ENCODE peak calls at places on chromosome 22, in seven cellular contexts. One of them, this sample, is unnamed.

GRCh38 chr22:19632671-19633148 is 81.6 kb upstream of the SEPTIN5 start:
- DNase-seq in trophoblast cell: peak
- DNase-seq in H9: peak
- DNase-seq in mesendoderm: peak
- DNase-seq in IMR-90: no peak
- DNase-seq in mesenchymal stem cell: no peak
- DNase-seq in H1: no peak
- DNase-seq in this sample: no peak

GRCh38 chr22:48316876-48317250 is 1510.8 kb downstream of the BRD1 start:
- DNase-seq in H1: peak
- DNase-seq in mesendoderm: no peak
- DNase-seq in trophoblast cell: no peak
- DNase-seq in IMR-90: no peak
- DNase-seq in mesenchymal stem cell: no peak
- DNase-seq in H9: peak
- DNase-seq in this sample: no peak

GRCh38 chr22:31637375-31637937 is 24.6 kb downstream of the PISD start:
- DNase-seq in mesendoderm: no peak
- DNase-seq in IMR-90: no peak
- DNase-seq in trophoblast cell: no peak
- DNase-seq in H9: no peak
- DNase-seq in H1: no peak
- DNase-seq in mesenchymal stem cell: no peak
- DNase-seq in this sample: no peak

GRCh38 chr22:19877626-19878339 is 23.1 kb upstream of the GNB1L start:
- DNase-seq in H1: peak
- DNase-seq in trophoblast cell: no peak
- DNase-seq in H9: no peak
- DNase-seq in mesenchymal stem cell: peak
- DNase-seq in IMR-90: peak
- DNase-seq in mesendoderm: no peak
- DNase-seq in this sample: no peak

GRCh38 chr22:32556150-32556549 is 81.5 kb downstream of the FBXO7 start:
- DNase-seq in H9: no peak
- DNase-seq in H1: no peak
- DNase-seq in mesendoderm: no peak
- DNase-seq in mesenchymal stem cell: no peak
- DNase-seq in IMR-90: no peak
- DNase-seq in trophoblast cell: no peak
- DNase-seq in this sample: no peak

GRCh38 chr22:41674941-41675340 is 13.7 kb downstream of the SNU13 start:
- DNase-seq in H1: no peak
- DNase-seq in H9: no peak
- DNase-seq in IMR-90: no peak
- DNase-seq in mesendoderm: no peak
- DNase-seq in mesenchymal stem cell: no peak
- DNase-seq in trophoblast cell: no peak
- DNase-seq in this sample: no peak

GRCh38 chr22:39618996-39619530 is 48.5 kb downstream of the CACNA1I start:
- DNase-seq in mesendoderm: no peak
- DNase-seq in IMR-90: no peak
- DNase-seq in H1: no peak
- DNase-seq in H9: no peak
- DNase-seq in mesenchymal stem cell: no peak
- DNase-seq in trophoblast cell: no peak
- DNase-seq in this sample: no peak

GRCh38 chr22:46546466-46547178 is 9.2 kb upstream of the CELSR1 start:
- DNase-seq in mesenchymal stem cell: peak
- DNase-seq in IMR-90: peak
- DNase-seq in trophoblast cell: peak
- DNase-seq in H9: no peak
- DNase-seq in mesendoderm: no peak
- DNase-seq in H1: no peak
- DNase-seq in this sample: no peak

GRCh38 chr22:38007330-38007902 is 23.1 kb upstream of the SOX10 start:
- DNase-seq in trophoblast cell: no peak
- DNase-seq in H1: no peak
- DNase-seq in mesenchymal stem cell: no peak
- DNase-seq in H9: no peak
- DNase-seq in IMR-90: no peak
- DNase-seq in mesendoderm: no peak
- DNase-seq in this sample: no peak

GRCh38 chr22:23815781-23816551 is 22.8 kb downstream of the DERL3 start:
- DNase-seq in trophoblast cell: peak
- DNase-seq in H1: no peak
- DNase-seq in mesenchymal stem cell: no peak
- DNase-seq in IMR-90: no peak
- DNase-seq in mesendoderm: no peak
- DNase-seq in H9: no peak
- DNase-seq in this sample: no peak

GRCh38 chr22:19745155-19746133 is 15.1 kb upstream of the TBX1 start:
- DNase-seq in trophoblast cell: no peak
- DNase-seq in mesenchymal stem cell: no peak
- DNase-seq in H1: no peak
- DNase-seq in H9: no peak
- DNase-seq in mesendoderm: peak
- DNase-seq in IMR-90: no peak
- DNase-seq in this sample: no peak

GRCh38 chr22:31923166-31923565 is 21.2 kb upstream of the YWHAH start:
- DNase-seq in H9: no peak
- DNase-seq in H1: no peak
- DNase-seq in IMR-90: no peak
- DNase-seq in mesendoderm: no peak
- DNase-seq in mesenchymal stem cell: no peak
- DNase-seq in trophoblast cell: no peak
- DNase-seq in this sample: no peak

GRCh38 chr22:43180670-43181069 is 6.3 kb downstream of the TTLL12 start:
- DNase-seq in H9: no peak
- DNase-seq in mesenchymal stem cell: no peak
- DNase-seq in H1: no peak
- DNase-seq in IMR-90: no peak
- DNase-seq in mesendoderm: no peak
- DNase-seq in trophoblast cell: no peak
- DNase-seq in this sample: no peak

GRCh38 chr22:43182726-43183125 is 4.2 kb downstream of the TTLL12 start:
- DNase-seq in mesendoderm: no peak
- DNase-seq in H9: no peak
- DNase-seq in trophoblast cell: no peak
- DNase-seq in H1: no peak
- DNase-seq in IMR-90: no peak
- DNase-seq in mesenchymal stem cell: no peak
- DNase-seq in this sample: no peak

GRCh38 chr22:43183496-43184263 is 3.3 kb downstream of the TTLL12 start:
- DNase-seq in H9: no peak
- DNase-seq in IMR-90: peak
- DNase-seq in mesendoderm: no peak
- DNase-seq in mesenchymal stem cell: peak
- DNase-seq in trophoblast cell: no peak
- DNase-seq in H1: no peak
- DNase-seq in this sample: no peak

GRCh38 chr22:43181321-43182076 is 5.4 kb downstream of the TTLL12 start:
- DNase-seq in H9: no peak
- DNase-seq in mesendoderm: no peak
- DNase-seq in H1: no peak
- DNase-seq in IMR-90: no peak
- DNase-seq in mesenchymal stem cell: no peak
- DNase-seq in trophoblast cell: no peak
- DNase-seq in this sample: no peak

GRCh38 chr22:43182118-43182517 is 4.8 kb downstream of the TTLL12 start:
- DNase-seq in mesenchymal stem cell: no peak
- DNase-seq in mesendoderm: no peak
- DNase-seq in H9: no peak
- DNase-seq in IMR-90: no peak
- DNase-seq in H1: no peak
- DNase-seq in trophoblast cell: no peak
- DNase-seq in this sample: no peak
- H2AK5ac ChIP-seq in mesenchymal stem cell: no peak
- H2AK5ac ChIP-seq in mesendoderm: no peak
- H2AK5ac ChIP-seq in H9: no peak
- H2AK5ac ChIP-seq in IMR-90: no peak
- H2AK5ac ChIP-seq in H1: no peak
- H2AK5ac ChIP-seq in trophoblast cell: no peak
- H2AK5ac ChIP-seq in this sample: no peak

GRCh38 chr22:29932121-29932520 is 49.1 kb downstream of the MTMR3 start:
- DNase-seq in trophoblast cell: no peak
- DNase-seq in H9: no peak
- DNase-seq in H1: no peak
- DNase-seq in mesenchymal stem cell: no peak
- DNase-seq in mesendoderm: no peak
- DNase-seq in IMR-90: no peak
- DNase-seq in this sample: no peak
- H2AK5ac ChIP-seq in trophoblast cell: no peak
- H2AK5ac ChIP-seq in H9: no peak
- H2AK5ac ChIP-seq in H1: no peak
- H2AK5ac ChIP-seq in mesenchymal stem cell: no peak
- H2AK5ac ChIP-seq in mesendoderm: no peak
- H2AK5ac ChIP-seq in IMR-90: no peak
- H2AK5ac ChIP-seq in this sample: no peak

GRCh38 chr22:35266277-35266676 is 9.0 kb downstream of the HMGXB4 start:
- DNase-seq in mesenchymal stem cell: no peak
- DNase-seq in H9: no peak
- DNase-seq in mesendoderm: no peak
- DNase-seq in trophoblast cell: no peak
- DNase-seq in H1: no peak
- DNase-seq in IMR-90: no peak
- DNase-seq in this sample: no peak

GRCh38 chr22:35275580-35275979 is 18.3 kb downstream of the HMGXB4 start:
- DNase-seq in mesendoderm: no peak
- DNase-seq in IMR-90: peak
- DNase-seq in H9: no peak
- DNase-seq in H1: no peak
- DNase-seq in trophoblast cell: no peak
- DNase-seq in mesenchymal stem cell: no peak
- DNase-seq in this sample: no peak

GRCh38 chr22:35274154-35274871 is 17.0 kb downstream of the HMGXB4 start:
- DNase-seq in IMR-90: no peak
- DNase-seq in mesenchymal stem cell: no peak
- DNase-seq in H9: no peak
- DNase-seq in H1: no peak
- DNase-seq in trophoblast cell: no peak
- DNase-seq in mesendoderm: no peak
- DNase-seq in this sample: no peak

GRCh38 chr22:35264986-35265385 is 7.7 kb downstream of the HMGXB4 start:
- DNase-seq in IMR-90: no peak
- DNase-seq in H1: no peak
- DNase-seq in mesendoderm: no peak
- DNase-seq in trophoblast cell: no peak
- DNase-seq in H9: no peak
- DNase-seq in mesenchymal stem cell: no peak
- DNase-seq in this sample: no peak

GRCh38 chr22:35269630-35270029 is 12.3 kb downstream of the HMGXB4 start:
- DNase-seq in H1: no peak
- DNase-seq in trophoblast cell: no peak
- DNase-seq in mesendoderm: no peak
- DNase-seq in H9: no peak
- DNase-seq in IMR-90: no peak
- DNase-seq in mesenchymal stem cell: no peak
- DNase-seq in this sample: no peak
- H2AK5ac ChIP-seq in H1: no peak
- H2AK5ac ChIP-seq in trophoblast cell: no peak
- H2AK5ac ChIP-seq in mesendoderm: no peak
- H2AK5ac ChIP-seq in H9: no peak
- H2AK5ac ChIP-seq in IMR-90: no peak
- H2AK5ac ChIP-seq in mesenchymal stem cell: no peak
- H2AK5ac ChIP-seq in this sample: no peak

GRCh38 chr22:44292007-44292370 is 20.8 kb downstream of the SHISAL1 start:
- DNase-seq in H1: no peak
- DNase-seq in trophoblast cell: no peak
- DNase-seq in mesenchymal stem cell: peak
- DNase-seq in IMR-90: no peak
- DNase-seq in H9: peak
- DNase-seq in mesendoderm: peak
- DNase-seq in this sample: no peak

GRCh38 chr22:44291265-44292006 is 21.3 kb downstream of the SHISAL1 start:
- DNase-seq in H1: no peak
- DNase-seq in mesendoderm: no peak
- DNase-seq in trophoblast cell: no peak
- DNase-seq in H9: no peak
- DNase-seq in IMR-90: peak
- DNase-seq in mesenchymal stem cell: peak
- DNase-seq in this sample: no peak

GRCh38 chr22:44287121-44287693 is 25.5 kb downstream of the SHISAL1 start:
- DNase-seq in H9: no peak
- DNase-seq in trophoblast cell: no peak
- DNase-seq in mesendoderm: no peak
- DNase-seq in mesenchymal stem cell: no peak
- DNase-seq in H1: no peak
- DNase-seq in IMR-90: no peak
- DNase-seq in this sample: no peak

GRCh38 chr22:44288951-44289350 is 23.8 kb downstream of the SHISAL1 start:
- DNase-seq in H9: no peak
- DNase-seq in trophoblast cell: no peak
- DNase-seq in mesendoderm: no peak
- DNase-seq in mesenchymal stem cell: no peak
- DNase-seq in IMR-90: no peak
- DNase-seq in H1: no peak
- DNase-seq in this sample: no peak

DNA sequence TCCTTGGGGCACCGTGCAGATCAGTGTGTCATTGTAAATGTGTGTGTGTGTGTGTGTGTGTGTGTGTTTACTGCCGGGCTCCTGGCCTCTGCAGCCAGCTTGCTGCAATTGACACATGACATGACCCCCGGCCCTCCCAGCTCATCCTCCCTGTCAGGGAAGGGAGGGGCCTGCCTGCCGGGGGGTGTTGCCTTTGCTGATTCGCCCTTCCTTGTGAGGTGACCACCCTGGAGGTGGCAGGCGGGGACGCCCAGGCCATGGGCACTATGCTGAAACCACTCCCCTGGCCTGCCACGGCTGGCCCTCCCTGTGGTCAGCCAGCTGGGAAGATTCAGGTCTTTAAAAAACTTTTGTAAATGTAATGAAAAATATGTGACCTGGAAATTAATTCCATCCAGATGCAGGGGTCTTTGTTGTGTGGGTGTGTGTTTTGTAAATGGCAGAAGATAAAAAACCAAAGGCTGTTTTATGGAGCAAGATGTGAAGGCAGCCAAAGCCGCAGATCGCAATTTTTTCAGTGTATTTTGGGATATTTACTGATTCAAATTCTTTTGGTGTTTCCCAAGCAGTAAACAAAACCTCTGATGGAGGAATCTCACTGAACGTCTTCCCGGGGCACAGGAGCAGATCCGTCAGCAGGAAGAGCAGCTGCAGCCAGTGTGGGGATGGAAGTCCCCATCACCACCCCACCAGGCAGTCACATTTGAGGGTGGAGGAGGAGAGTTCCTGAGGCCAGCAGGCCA is 23.2 kb downstream of the SHISAL1 start:
- DNase-seq in trophoblast cell: no peak
- DNase-seq in H9: peak
- DNase-seq in H1: no peak
- DNase-seq in mesendoderm: peak
- DNase-seq in IMR-90: peak
- DNase-seq in mesenchymal stem cell: peak
- DNase-seq in this sample: peak
- H2AK5ac ChIP-seq in trophoblast cell: no peak
- H2AK5ac ChIP-seq in H9: no peak
- H2AK5ac ChIP-seq in H1: no peak
- H2AK5ac ChIP-seq in mesendoderm: no peak
- H2AK5ac ChIP-seq in IMR-90: peak
- H2AK5ac ChIP-seq in mesenchymal stem cell: no peak
- H2AK5ac ChIP-seq in this sample: peak